ENCODE peak calls at places on chromosomes 13 and 19, in seven cellular contexts. Y is adrenal gland; V is CD4-positive, CD25-positive, alpha-beta regulatory T cell; S is tibial nerve; M is breast epithelium; X is thoracic aorta; I is uterus. K is an unnamed sample.

GRCh38 chr19:40237791-40238190 is 11.3 kb upstream of the CCNP start:
- DNase-seq in V (no peak), Y (no peak), S (no peak), I (no peak), M (no peak), X (no peak), K (no peak)

GRCh38 chr13:42484396-42484795 is 89.6 kb upstream of the TNFSF11 start:
- DNase-seq in Y (no peak), M (no peak), X (no peak), S (no peak), I (no peak), V (no peak), K (no peak)

GRCh38 chr19:12833747-12834417 is 497 bp downstream of the RTBDN start:
- DNase-seq in S (no peak), M (no peak), V (no peak), X (no peak), Y (no peak), I (no peak), K (no peak)

GRCh38 chr19:15810335-15810734 is 5.1 kb downstream of the OR10H1 start:
- DNase-seq in Y (no peak), M (no peak), S (peak), V (no peak), I (no peak), X (no peak), K (no peak)

GRCh38 chr13:37383856-37384255 is 214.7 kb downstream of the POSTN start:
- DNase-seq in M (no peak), X (no peak), V (no peak), S (no peak), Y (no peak), I (no peak), K (no peak)

GRCh38 chr13:80945328-80945727 is 604.4 kb upstream of the SPRY2 start:
- DNase-seq in Y (no peak), I (no peak), V (no peak), X (no peak), S (no peak), M (no peak), K (no peak)

GRCh38 chr19:39083983-39084731 is at the start of gene ACP7:
- DNase-seq in X (no peak), V (peak), Y (no peak), I (no peak), S (no peak), M (no peak), K (no peak)

GRCh38 chr13:109840201-109840892 is 54.0 kb upstream of the IRS2 start:
- DNase-seq in S (no peak), M (no peak), V (peak), Y (no peak), I (no peak), X (no peak), K (no peak)

GRCh38 chr13:49499889-49500660 is 4.3 kb downstream of the PHF11 start:
- DNase-seq in I (no peak), V (peak), X (no peak), S (no peak), M (no peak), Y (no peak), K (no peak)

GRCh38 chr13:48586591-48587103 is 53.8 kb upstream of the RCBTB2 start:
- DNase-seq in M (no peak), X (no peak), V (peak), S (no peak), Y (no peak), I (peak), K (no peak)

GRCh38 chr13:101265934-101266333 is 150.4 kb downstream of the NALCN start:
- DNase-seq in S (no peak), Y (no peak), M (no peak), V (no peak), I (no peak), X (no peak), K (no peak)

GRCh38 chr19:1122972-1123363 is 19.2 kb downstream of the GPX4 start:
- DNase-seq in Y (peak), X (no peak), V (no peak), S (no peak), M (no peak), I (peak), K (no peak)

GRCh38 chr13:110307697-110308376 is 753 bp downstream of the COL4A2 start:
- DNase-seq in M (no peak), I (no peak), V (no peak), Y (peak), X (no peak), S (no peak), K (no peak)

GRCh38 chr13:85798999-85799646 is at the start of gene SLITRK6:
- DNase-seq in S (no peak), M (no peak), X (no peak), Y (no peak), I (no peak), V (no peak), K (no peak)

GRCh38 chr13:73708393-73708985 is 425.7 kb downstream of the KLF12 start:
- DNase-seq in Y (peak), I (peak), V (peak), X (no peak), M (no peak), S (peak), K (peak)

GRCh38 chr19:38003427-38004099 is 96.6 kb downstream of the SIPA1L3 start:
- DNase-seq in S (peak), I (peak), X (peak), M (peak), Y (peak), V (peak), K (no peak)

GRCh38 chr13:92807343-92807742 is 419.3 kb upstream of the GPC6 start:
- DNase-seq in I (no peak), M (no peak), Y (no peak), S (no peak), V (no peak), X (no peak), K (no peak)

GRCh38 chr13:26881154-26881553 is 120.6 kb upstream of the GPR12 start:
- DNase-seq in S (no peak), I (no peak), Y (peak), V (no peak), M (no peak), X (no peak), K (no peak)

GRCh38 chr13:28685114-28685513 is 26.2 kb downstream of the POMP start:
- DNase-seq in I (no peak), V (no peak), S (no peak), X (no peak), M (no peak), Y (no peak), K (no peak)

GRCh38 chr19:42475366-42475765 is 32.6 kb upstream of the CXCL17 start:
- DNase-seq in X (no peak), I (no peak), M (no peak), S (no peak), V (no peak), Y (no peak), K (no peak)

GRCh38 chr13:75405976-75406703 is 75.8 kb downstream of the TBC1D4 start:
- DNase-seq in I (no peak), M (no peak), X (no peak), Y (no peak), V (no peak), S (peak), K (no peak)

GRCh38 chr19:49333426-49334288 is 1.5 kb upstream of the CD37 start:
- DNase-seq in M (peak), X (no peak), Y (no peak), I (no peak), S (no peak), V (peak), K (peak)

GRCh38 chr13:22934744-22935523 is 245.8 kb upstream of the SGCG start:
- DNase-seq in Y (no peak), M (no peak), X (no peak), V (no peak), I (no peak), S (no peak), K (no peak)

GRCh38 chr13:26459276-26460131 is 98.0 kb upstream of the WASF3 start:
- DNase-seq in V (no peak), S (no peak), M (no peak), Y (no peak), I (no peak), X (no peak), K (no peak)

GRCh38 chr19:11556634-11557420 is 2.2 kb downstream of the ELOF1 start:
- DNase-seq in V (no peak), Y (no peak), X (no peak), M (no peak), I (no peak), S (no peak), K (no peak)

GRCh38 chr19:47613165-47614146 is 4.5 kb downstream of the BICRA start:
- DNase-seq in V (no peak), M (no peak), I (peak), X (no peak), Y (no peak), S (no peak), K (no peak)

GRCh38 chr19:42271045-42271419 is 2.0 kb downstream of the CIC start:
- DNase-seq in Y (no peak), I (no peak), S (no peak), V (no peak), X (no peak), M (no peak), K (no peak)

GRCh38 chr19:920051-920857 is 3.1 kb downstream of the KISS1R start:
- DNase-seq in S (no peak), M (no peak), X (no peak), V (peak), I (no peak), Y (peak), K (peak)

GRCh38 chr19:19004144-19004543 is 29.2 kb downstream of the SUGP2 start:
- DNase-seq in S (no peak), M (no peak), I (no peak), Y (no peak), X (no peak), V (no peak), K (no peak)

GRCh38 chr19:49469828-49470614 is 4.0 kb upstream of the FLT3LG start:
- DNase-seq in M (no peak), I (no peak), V (peak), Y (no peak), S (no peak), X (no peak), K (peak)

DNA sequence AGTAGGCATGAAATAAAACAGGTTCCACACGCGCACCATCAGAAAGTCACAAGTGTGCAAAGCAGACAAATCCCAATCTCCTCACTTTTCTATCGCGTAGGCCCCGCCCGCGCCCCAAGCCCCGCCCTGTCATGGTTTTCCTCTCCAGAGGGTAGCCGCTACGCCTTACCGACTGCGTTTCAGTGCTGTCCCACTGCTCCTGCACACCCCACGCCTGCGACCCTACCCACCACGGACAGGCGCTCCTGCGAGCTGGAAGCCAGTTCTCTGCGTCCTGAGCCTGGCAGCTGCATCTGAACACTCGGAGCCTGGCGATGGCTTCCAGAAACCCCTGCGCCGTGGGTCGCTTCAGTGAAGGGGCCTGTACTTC is 379 bp upstream of the ZNF470 start:
- DNase-seq in Y (peak), X (peak), V (no peak), M (peak), I (peak), S (peak), K (no peak)
- H3K4me3 ChIP-seq in Y (peak), X (peak), V (peak), M (peak), I (peak), S (peak), K (no peak)

GRCh38 chr13:98877936-98878335 is 99.9 kb downstream of the DOCK9 start:
- DNase-seq in I (no peak), X (no peak), M (no peak), Y (no peak), V (no peak), S (no peak), K (no peak)
- H3K4me3 ChIP-seq in I (no peak), X (no peak), M (no peak), Y (no peak), V (no peak), S (no peak), K (no peak)

GRCh38 chr13:43493496-43494000 is 293.2 kb downstream of the ENOX1 start:
- DNase-seq in V (no peak), M (no peak), X (no peak), S (no peak), Y (no peak), I (no peak), K (no peak)
- H3K4me3 ChIP-seq in V (no peak), M (no peak), X (no peak), S (no peak), Y (no peak), I (no peak), K (no peak)

GRCh38 chr19:57106646-57107235 is 13.0 kb upstream of the USP29 start:
- DNase-seq in Y (no peak), I (no peak), M (no peak), X (no peak), V (no peak), S (no peak), K (no peak)

GRCh38 chr19:57110592-57111328 is 9.0 kb upstream of the USP29 start:
- DNase-seq in X (no peak), V (no peak), I (no peak), M (no peak), Y (no peak), S (no peak), K (no peak)

GRCh38 chr19:57111329-57111644 is 8.5 kb upstream of the USP29 start:
- DNase-seq in V (no peak), M (no peak), Y (no peak), S (no peak), I (no peak), X (no peak), K (no peak)

GRCh38 chr19:57103573-57104277 is 16.1 kb upstream of the USP29 start:
- DNase-seq in Y (peak), V (peak), X (peak), I (peak), M (no peak), S (peak), K (peak)

DNA sequence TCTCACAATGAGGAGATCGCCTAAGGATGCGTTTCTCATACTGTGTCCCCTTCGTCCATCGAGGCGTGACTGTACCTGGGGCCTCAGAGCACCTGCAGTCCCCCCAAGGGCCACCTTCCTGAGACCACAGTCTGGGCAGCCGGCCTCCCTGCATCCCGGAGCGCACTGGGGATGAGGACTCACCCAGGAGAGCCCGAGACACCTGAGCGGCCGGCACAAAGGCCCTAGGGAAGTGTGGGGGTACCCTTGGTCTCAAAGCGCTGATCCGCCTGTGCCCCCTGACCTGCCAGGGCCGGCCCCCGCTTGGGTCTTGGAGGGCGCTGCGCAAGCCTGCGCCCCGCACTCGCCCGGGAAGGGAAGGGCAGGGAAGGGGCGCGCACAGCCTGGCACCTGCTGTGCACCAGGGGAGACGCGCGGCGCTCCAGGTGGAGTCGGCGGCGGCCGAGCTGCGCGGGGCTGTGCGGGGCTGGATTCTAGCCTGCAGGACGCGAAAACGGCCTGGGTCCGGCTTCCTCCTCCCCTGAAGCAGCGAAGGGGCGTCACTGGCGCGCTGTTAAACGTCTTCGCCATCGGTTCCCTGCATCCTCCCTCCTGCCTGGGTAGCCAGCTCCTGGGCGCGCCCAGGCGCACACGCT is 13.7 kb upstream of the USP29 start:
- DNase-seq in Y (no peak), I (no peak), X (no peak), S (no peak), V (no peak), M (no peak), K (no peak)
- H3K4me3 ChIP-seq in Y (no peak), I (no peak), X (no peak), S (no peak), V (no peak), M (no peak), K (no peak)

GRCh38 chr13:21058361-21058760 is 3.0 kb downstream of the LATS2 start:
- DNase-seq in V (no peak), M (no peak), I (no peak), S (no peak), X (no peak), Y (no peak), K (no peak)
- H3K4me3 ChIP-seq in V (no peak), M (no peak), I (no peak), S (no peak), X (no peak), Y (no peak), K (no peak)

GRCh38 chr19:4329858-4330257 is 8.8 kb downstream of the STAP2 start:
- DNase-seq in I (no peak), M (no peak), S (no peak), X (no peak), V (no peak), Y (peak), K (no peak)
- H3K4me3 ChIP-seq in I (no peak), M (no peak), S (no peak), X (no peak), V (no peak), Y (no peak), K (no peak)

GRCh38 chr19:53365899-53366493 is 491 bp downstream of the ZNF525 start:
- DNase-seq in S (no peak), M (no peak), I (no peak), Y (no peak), V (no peak), X (no peak), K (no peak)
- H3K4me3 ChIP-seq in S (peak), M (peak), I (peak), Y (peak), V (peak), X (peak), K (peak)